ENCODE peak calls at places on chromosomes 2 and 18, in ten cellular contexts. Y is NCI-H2081; I is NCI-H460; F is ovary; H is pons; O is A172; D is COLO829; X is OCI-M1; R is GM03348; G is NK-92 treated with Interleukin-12 subunit alpha and Interleukin-12 subunit beta, amount 100 ng/mL, for 24 hours. T is an unnamed sample.

GRCh38 chr2:237699870-237700582 is 72.6 kb downstream of the LRRFIP1 start:
- DNase-seq in R (no peak), H (no peak), I (no peak), O (no peak), Y (no peak), D (no peak), G (no peak), F (no peak), X (no peak), T (no peak)

GRCh38 chr2:121309801-121310200 is 24.8 kb upstream of the TFCP2L1 start:
- DNase-seq in R (no peak), F (no peak), O (no peak), H (no peak), Y (no peak), G (peak), X (peak), D (no peak), I (no peak), T (no peak)

GRCh38 chr2:180202591-180202990 is 195.5 kb upstream of the CWC22 start:
- DNase-seq in H (peak), R (peak), I (no peak), D (no peak), X (no peak), O (no peak), G (no peak), Y (no peak), F (no peak), T (no peak)

GRCh38 chr18:44700652-44701051 is 20.0 kb downstream of the SETBP1 start:
- DNase-seq in G (peak), I (no peak), D (no peak), F (no peak), R (no peak), H (no peak), O (no peak), Y (no peak), X (no peak), T (no peak)

GRCh38 chr2:149180226-149180875 is 141.9 kb downstream of the LYPD6B start:
- DNase-seq in G (no peak), R (peak), H (no peak), I (no peak), F (no peak), O (peak), Y (no peak), D (no peak), X (no peak), T (no peak)

GRCh38 chr18:35185771-35186170 is 55.1 kb upstream of the ZNF397 start:
- DNase-seq in R (no peak), X (no peak), Y (no peak), D (no peak), O (no peak), G (no peak), H (peak), F (no peak), I (no peak), T (no peak)

GRCh38 chr2:231475965-231476364 is 11.7 kb upstream of the NCL start:
- DNase-seq in F (no peak), X (no peak), D (no peak), Y (no peak), O (no peak), I (no peak), G (no peak), H (no peak), R (no peak), T (no peak)

GRCh38 chr2:191296083-191297006 is 51.1 kb downstream of the MYO1B start:
- DNase-seq in Y (no peak), I (no peak), X (no peak), O (no peak), D (no peak), H (no peak), G (no peak), F (no peak), R (peak), T (no peak)

GRCh38 chr2:207143474-207144190 is 22.1 kb downstream of the KLF7 start:
- DNase-seq in Y (no peak), D (no peak), G (no peak), F (peak), X (no peak), R (peak), O (no peak), H (peak), I (no peak), T (peak)

GRCh38 chr2:693606-694005 is 16.4 kb upstream of the TMEM18 start:
- DNase-seq in H (no peak), R (no peak), F (no peak), O (no peak), G (no peak), I (no peak), D (no peak), Y (no peak), X (no peak), T (no peak)

GRCh38 chr2:170965446-170966225 is 36.6 kb downstream of the GORASP2 start:
- DNase-seq in D (no peak), Y (no peak), I (no peak), F (no peak), R (no peak), G (no peak), H (no peak), X (no peak), O (peak), T (no peak)

GRCh38 chr2:41791523-41791922 is 256.3 kb upstream of the PKDCC start:
- DNase-seq in Y (no peak), G (no peak), O (peak), R (peak), D (peak), F (peak), I (peak), H (no peak), X (peak), T (no peak)

GRCh38 chr2:98911376-98912154 is 24.5 kb downstream of the CRACDL start:
- DNase-seq in I (no peak), H (no peak), Y (no peak), G (no peak), F (no peak), X (no peak), D (no peak), O (peak), R (no peak), T (peak)

GRCh38 chr2:138180691-138181386 is 216.6 kb downstream of the HNMT start:
- DNase-seq in O (no peak), D (no peak), F (no peak), G (no peak), I (no peak), H (no peak), Y (no peak), X (peak), R (no peak), T (no peak)

GRCh38 chr2:73993376-73993775 is 8.7 kb downstream of the TET3 start:
- DNase-seq in G (no peak), D (no peak), I (no peak), O (peak), Y (no peak), R (no peak), X (no peak), F (no peak), H (no peak), T (no peak)

GRCh38 chr2:236887519-236887918 is 198.2 kb upstream of the COPS8 start:
- DNase-seq in G (no peak), R (peak), O (no peak), I (no peak), H (no peak), Y (no peak), F (no peak), X (no peak), D (no peak), T (peak)

GRCh38 chr2:239499989-239500914 is 99.4 kb upstream of the HDAC4 start:
- DNase-seq in I (no peak), H (no peak), G (no peak), O (no peak), Y (no peak), D (no peak), X (no peak), R (peak), F (no peak), T (no peak)

GRCh38 chr2:42128731-42129486 is 40.2 kb upstream of the EML4 start:
- DNase-seq in I (no peak), O (peak), Y (no peak), X (no peak), F (no peak), G (no peak), H (peak), R (peak), D (no peak), T (no peak)

GRCh38 chr2:157304811-157305712 is 20.6 kb downstream of the ERMN start:
- DNase-seq in H (peak), G (no peak), Y (no peak), D (no peak), R (peak), X (no peak), F (no peak), I (no peak), O (peak), T (no peak)

GRCh38 chr18:45920367-45920766 is 46.8 kb downstream of the EPG5 start:
- DNase-seq in G (no peak), R (peak), H (peak), D (peak), Y (peak), F (peak), O (peak), X (no peak), I (peak), T (peak)

GRCh38 chr18:24672165-24672950 is 211.9 kb downstream of the HRH4 start:
- DNase-seq in I (no peak), R (no peak), H (peak), X (peak), D (no peak), O (no peak), G (no peak), Y (no peak), F (no peak), T (no peak)

GRCh38 chr2:20444113-20444992 is 2.5 kb upstream of the RHOB start:
- DNase-seq in D (no peak), Y (no peak), X (no peak), O (no peak), R (peak), G (no peak), H (peak), F (peak), I (no peak), T (peak)

GRCh38 chr2:10989782-10990181 is 78.0 kb downstream of the KCNF1 start:
- DNase-seq in X (no peak), O (no peak), D (no peak), Y (no peak), R (no peak), G (no peak), H (no peak), I (no peak), F (no peak), T (no peak)

GRCh38 chr18:61589724-61590065 is 256.5 kb downstream of the CDH20 start:
- DNase-seq in R (no peak), F (no peak), Y (no peak), G (no peak), O (peak), D (no peak), H (no peak), X (no peak), I (no peak), T (no peak)

GRCh38 chr2:58569460-58570185 is 328.5 kb upstream of the FANCL start:
- DNase-seq in F (no peak), Y (no peak), R (peak), H (no peak), I (no peak), X (no peak), O (peak), G (peak), D (no peak), T (no peak)

GRCh38 chr2:177597759-177598158 is 205.2 kb downstream of the AGPS start:
- DNase-seq in O (no peak), H (no peak), F (no peak), Y (no peak), G (no peak), X (no peak), I (no peak), R (no peak), D (no peak), T (no peak)

GRCh38 chr2:190996338-190996946 is 17.5 kb downstream of the STAT1 start:
- DNase-seq in D (peak), F (no peak), X (peak), I (peak), R (peak), O (peak), H (no peak), G (peak), Y (no peak), T (no peak)

GRCh38 chr18:79043288-79043687 is 25.9 kb upstream of the ATP9B start:
- DNase-seq in O (no peak), R (peak), I (no peak), F (no peak), H (no peak), Y (no peak), X (no peak), D (no peak), G (no peak), T (no peak)

GRCh38 chr2:197847666-197848401 is 43.4 kb downstream of the PLCL1 start:
- DNase-seq in Y (no peak), I (no peak), H (no peak), F (no peak), X (no peak), D (no peak), G (no peak), O (no peak), R (no peak), T (no peak)

T was measured in ureter.